ENCODE peak calls at places on chromosomes 16 and 17, in six cellular contexts. B, F, U, T, L and M are unnamed samples.

GRCh38 chr16:30990105-30990504 is 5.1 kb downstream of the HSD3B7 start:
- DNase-seq in T (no peak), U (no peak), F (no peak), L (no peak), B (no peak), M (no peak)

GRCh38 chr17:596763-597644 is 117.6 kb downstream of the VPS53 start:
- DNase-seq in L (no peak), F (no peak), B (peak; percentile 36), U (no peak), T (no peak), M (no peak)

GRCh38 chr17:45247429-45248131 is 14.3 kb downstream of the SPATA32 start:
- DNase-seq in T (peak; percentile 91), B (peak; percentile 98), U (peak; percentile 89), L (peak; percentile 98), F (peak; percentile 46), M (peak; percentile 93)

GRCh38 chr17:10729334-10730193 is at the start of gene TMEM220:
- DNase-seq in B (no peak), T (no peak), L (peak; percentile 82), F (no peak), U (peak; percentile 26), M (peak; percentile 68)

GRCh38 chr17:17054636-17055035 is 12.4 kb downstream of the MPRIP start:
- DNase-seq in T (no peak), B (no peak), U (no peak), L (peak; percentile 4), F (no peak), M (no peak)

GRCh38 chr16:57981636-57982035 is 10.7 kb upstream of the CNGB1 start:
- DNase-seq in L (no peak), F (no peak), B (no peak), U (no peak), T (no peak), M (no peak)

GRCh38 chr17:66584927-66585326 is 250.0 kb upstream of the CACNG5 start:
- DNase-seq in U (no peak), L (no peak), B (peak; percentile 39), T (no peak), F (no peak), M (no peak)

GRCh38 chr17:79902146-79902791 is 63.0 kb upstream of the CBX4 start:
- DNase-seq in F (no peak), L (no peak), T (no peak), U (no peak), B (no peak), M (no peak)

GRCh38 chr16:57307365-57307764 is 22.9 kb upstream of the PLLP start:
- DNase-seq in F (no peak), T (no peak), L (peak; percentile 14), B (no peak), U (no peak), M (peak; percentile 7)

GRCh38 chr17:77288115-77288619 is 147.4 kb downstream of the SEC14L1 start:
- DNase-seq in F (no peak), T (no peak), B (no peak), U (no peak), L (no peak), M (no peak)

GRCh38 chr17:45050680-45051059 is 762 bp downstream of the DCAKD start:
- DNase-seq in L (no peak), F (no peak), U (peak; percentile 60), T (no peak), B (peak; percentile 62), M (no peak)

GRCh38 chr17:17924857-17925250 is 47.3 kb downstream of the TOM1L2 start:
- DNase-seq in T (no peak), F (no peak), U (no peak), B (no peak), L (no peak), M (no peak)

GRCh38 chr17:67718325-67718941 is 697 bp downstream of the NOL11 start:
- DNase-seq in L (no peak), U (peak; percentile 23), B (peak; percentile 71), T (no peak), F (no peak), M (no peak)

GRCh38 chr17:80937501-80938356 is 53.9 kb upstream of the CHMP6 start:
- DNase-seq in B (no peak), F (no peak), L (no peak), U (no peak), T (no peak), M (no peak)

GRCh38 chr17:80388601-80389000 is 26.4 kb upstream of the ENDOV start:
- DNase-seq in U (no peak), L (no peak), B (no peak), F (no peak), T (no peak), M (no peak)

GRCh38 chr17:17098426-17099035 is 56.3 kb downstream of the MPRIP start:
- DNase-seq in F (no peak), B (no peak), U (no peak), L (no peak), T (no peak), M (no peak)

GRCh38 chr16:68737046-68737729 is at the start of gene CDH1:
- DNase-seq in F (no peak), L (peak; percentile 97), T (no peak), B (no peak), U (no peak), M (peak; percentile 96)

GRCh38 chr17:65057520-65058075 is 1.1 kb upstream of the GNA13 start:
- DNase-seq in T (no peak), B (no peak), U (no peak), F (no peak), L (peak; percentile 25), M (peak; percentile 57)

GRCh38 chr16:57141822-57142631 is 43.8 kb downstream of the PSME3IP1 start:
- DNase-seq in T (no peak), F (no peak), B (no peak), L (no peak), U (no peak), M (no peak)

GRCh38 chr17:231191-231965 is 49.9 kb upstream of the DOC2B start:
- DNase-seq in T (no peak), L (no peak), F (no peak), B (no peak), U (no peak), M (peak; percentile 35)

GRCh38 chr17:82235775-82236141 is 6.9 kb downstream of the SLC16A3 start:
- DNase-seq in T (peak; percentile 79), U (no peak), B (peak; percentile 51), L (no peak), F (no peak), M (no peak)
- TF ChIP-seq POLR2AphosphoS5 in T (no peak), U (no peak), B (no peak), L (no peak), F (peak; percentile 14), M (no peak)

GRCh38 chr16:29745126-29745852 is 501 bp downstream of the C16orf54 start:
- DNase-seq in U (no peak), L (no peak), B (no peak), T (peak; percentile 63), F (no peak), M (no peak)

GRCh38 chr16:29743827-29744531 is 1.8 kb downstream of the C16orf54 start:
- DNase-seq in T (no peak), U (no peak), F (no peak), B (no peak), L (no peak), M (no peak)

GRCh38 chr16:29748077-29748759 is 2.4 kb upstream of the C16orf54 start:
- DNase-seq in U (no peak), L (no peak), B (no peak), F (no peak), T (no peak), M (no peak)

GRCh38 chr16:29744541-29745101 is 1.2 kb downstream of the C16orf54 start:
- DNase-seq in U (no peak), B (no peak), T (peak; percentile 33), L (no peak), F (no peak), M (no peak)

DNA sequence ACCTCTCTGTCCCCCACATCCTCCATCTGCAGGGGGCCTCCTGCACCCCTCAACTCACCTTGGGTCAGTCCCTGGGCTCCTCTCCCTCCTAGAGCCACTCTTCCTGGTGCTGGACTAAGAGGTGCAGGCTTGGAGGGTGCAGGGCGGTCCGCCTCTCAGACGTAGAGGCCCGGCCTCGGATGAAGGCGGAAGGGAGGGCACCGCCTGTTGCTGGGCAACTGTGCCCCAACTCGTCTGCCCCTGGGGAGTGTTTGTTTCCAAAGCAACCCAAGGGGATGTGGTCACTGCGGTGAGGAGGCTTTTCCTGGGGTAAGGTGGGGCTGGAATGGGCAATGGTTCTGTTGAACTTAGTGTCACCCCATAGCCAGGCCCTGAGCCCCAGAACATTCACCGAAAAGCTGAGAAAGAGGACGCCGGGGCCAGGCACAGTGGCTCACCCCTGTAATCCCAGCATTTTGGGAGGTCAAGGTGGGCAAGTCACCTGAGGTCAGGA is at the start of gene C16orf54:
- DNase-seq in L (peak; percentile 73), U (no peak), T (peak; percentile 97), B (no peak), F (no peak), M (peak; percentile 37)
- H3K4me3 ChIP-seq in L (peak within 1 kb of the TSS; percentile 28), U (no peak within 1 kb of the TSS), T (peak within 1 kb of the TSS; percentile 52), B (no peak within 1 kb of the TSS), F (no peak within 1 kb of the TSS), M (peak within 1 kb of the TSS; percentile 37)

GRCh38 chr17:41466988-41467387 is at the start of gene KRT32:
- DNase-seq in U (no peak), B (no peak), T (no peak), L (no peak), F (no peak), M (no peak)

GRCh38 chr17:41463746-41464145 is 3.4 kb downstream of the KRT32 start:
- DNase-seq in B (no peak), F (no peak), T (no peak), L (no peak), U (no peak), M (no peak)

GRCh38 chr17:41464173-41464572 is 3.0 kb downstream of the KRT32 start:
- DNase-seq in U (no peak), F (no peak), L (no peak), T (no peak), B (no peak), M (no peak)

GRCh38 chr17:41462705-41463104 is 4.5 kb downstream of the KRT32 start:
- DNase-seq in L (no peak), B (no peak), U (no peak), T (no peak), F (no peak), M (no peak)

DNA sequence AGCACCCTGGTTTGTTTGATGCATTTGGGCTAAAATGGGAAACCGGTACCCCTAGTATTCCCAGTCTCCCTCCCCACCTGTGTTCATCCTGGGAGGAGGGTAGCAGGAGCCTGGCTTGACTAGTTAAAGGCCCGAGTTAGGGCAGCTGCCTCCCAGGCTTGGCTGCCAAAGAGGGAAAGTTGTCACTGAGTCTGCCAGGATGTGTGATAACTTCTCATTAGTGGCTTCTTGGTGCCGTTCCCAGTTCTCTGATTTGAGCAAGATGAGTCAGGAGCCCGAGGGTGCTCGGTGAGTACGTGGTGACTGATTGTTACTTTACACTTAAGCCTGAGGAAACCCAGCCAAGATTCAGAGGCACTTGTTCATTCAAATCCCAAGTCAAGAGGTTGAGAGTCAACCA is 2.5 kb downstream of the KRT32 start:
- DNase-seq in L (peak; percentile 59), U (no peak), B (no peak), F (peak; percentile 90), T (no peak), M (peak; percentile 69)
- TF ChIP-seq POLR2AphosphoS5 in L (peak; percentile 72), U (no peak), B (no peak), F (peak; percentile 77), T (no peak), M (no peak)

DNA sequence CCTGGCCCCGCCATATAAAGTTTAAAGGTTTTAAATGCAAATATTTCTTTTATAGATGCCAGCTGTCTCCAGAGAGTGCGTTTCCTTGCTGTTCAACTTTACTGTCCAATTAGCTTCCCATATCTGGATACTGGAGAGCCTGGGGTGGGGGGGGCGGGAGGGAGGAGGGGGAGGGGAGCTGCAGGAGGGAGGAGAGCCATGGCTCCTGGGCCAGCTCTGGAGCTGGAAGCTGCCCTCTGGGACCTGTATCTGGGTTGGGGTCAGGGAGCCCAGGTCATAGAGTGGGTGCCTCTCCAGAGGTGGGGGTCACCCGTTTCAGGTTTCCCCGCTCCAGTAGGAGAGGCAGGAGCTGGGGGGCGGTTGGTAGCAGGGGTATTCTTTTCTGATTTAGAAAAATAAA is 6.2 kb upstream of the GSE1 start:
- DNase-seq in U (no peak), T (no peak), F (no peak), L (no peak), B (peak; percentile 46), M (no peak)
- H3K4me3 ChIP-seq in U (no peak overlapping the region), T (no peak overlapping the region), F (no peak overlapping the region), L (no peak overlapping the region), B (no peak overlapping the region), M (no peak overlapping the region)